ENCODE peak calls at places on chromosomes 2 and 18, in six cellular contexts. Z is stimulated activated CD4-positive, alpha-beta T cell treated with anti-CD3 and anti-CD28 coated beads, Interleukin-2, amount 100 ng/mL, for 24 hours; T is HT-29; I is tibial artery; V is trophoblast cell; L is AML-193. N is an unnamed sample.

GRCh38 chr18:72107647-72108046 is 436.5 kb downstream of the CBLN2 start:
- DNase-seq in Z (no peak), T (no peak), I (no peak), V (no peak), L (no peak), N (peak; percentile 15)

GRCh38 chr2:66445781-66446177 is 10.9 kb downstream of the MEIS1 start:
- DNase-seq in Z (no peak), T (no peak), I (no peak), V (no peak), L (no peak), N (peak; percentile 84)

GRCh38 chr18:22872894-22873537 is 60.1 kb upstream of the RBBP8 start:
- DNase-seq in Z (no peak), T (peak; percentile 25), I (no peak), V (no peak), L (no peak), N (no peak)

GRCh38 chr2:181762000-181762399 is 81.7 kb upstream of the NEUROD1 start:
- DNase-seq in Z (no peak), T (no peak), I (no peak), V (no peak), L (no peak), N (no peak)

GRCh38 chr2:153477096-153477555 is 1.4 kb downstream of the RPRM start:
- DNase-seq in Z (no peak), T (no peak), I (no peak), V (no peak), L (no peak), N (peak; percentile 66)

GRCh38 chr2:69955029-69955428 is 6.4 kb downstream of the ASPRV1 start:
- DNase-seq in Z (no peak), T (peak; percentile 62), I (no peak), V (peak; percentile 99), L (no peak), N (no peak)

GRCh38 chr2:85990084-85990483 is 101.3 kb upstream of the ST3GAL5 start:
- DNase-seq in Z (peak; percentile 4), T (no peak), I (no peak), V (peak; percentile 51), L (no peak), N (no peak)

GRCh38 chr2:239297142-239298125 is 103.4 kb downstream of the HDAC4 start:
- DNase-seq in Z (no peak), T (no peak), I (peak; percentile 19), V (no peak), L (no peak), N (no peak)

GRCh38 chr2:6970551-6970950 is 53.3 kb downstream of the RNF144A start:
- DNase-seq in Z (no peak), T (no peak), I (no peak), V (no peak), L (no peak), N (no peak)

GRCh38 chr2:2324565-2325101 is 6.4 kb downstream of the MYT1L start:
- DNase-seq in Z (no peak), T (no peak), I (no peak), V (no peak), L (no peak), N (peak; percentile 29)

GRCh38 chr18:25113081-25113480 is 238.9 kb downstream of the ZNF521 start:
- DNase-seq in Z (no peak), T (no peak), I (no peak), V (no peak), L (no peak), N (peak; percentile 11)

GRCh38 chr2:129619471-129619870 is 360.0 kb upstream of the RAB6C start:
- DNase-seq in Z (no peak), T (peak; percentile 7), I (no peak), V (no peak), L (no peak), N (peak; percentile 29)

GRCh38 chr2:118913131-118913804 is 28.7 kb upstream of the MARCO start:
- DNase-seq in Z (no peak), T (no peak), I (no peak), V (no peak), L (no peak), N (no peak)

GRCh38 chr2:187297806-187298205 is 150.2 kb downstream of the CALCRL start:
- DNase-seq in Z (no peak), T (no peak), I (no peak), V (peak; percentile 65), L (no peak), N (no peak)

GRCh38 chr2:100831831-100832230 is 11.9 kb downstream of the NPAS2 start:
- DNase-seq in Z (no peak), T (no peak), I (no peak), V (no peak), L (no peak), N (no peak)

GRCh38 chr18:40011201-40011600 is 1943.8 kb upstream of the PIK3C3 start:
- DNase-seq in Z (no peak), T (no peak), I (no peak), V (peak; percentile 28), L (no peak), N (no peak)

GRCh38 chr2:156480376-156480775 is 44.2 kb downstream of the GPD2 start:
- DNase-seq in Z (no peak), T (no peak), I (no peak), V (no peak), L (no peak), N (no peak)

GRCh38 chr2:156190532-156190931 is 142.0 kb downstream of the NR4A2 start:
- DNase-seq in Z (no peak), T (no peak), I (no peak), V (no peak), L (no peak), N (no peak)

GRCh38 chr2:17979707-17980106 is 101.2 kb downstream of the KCNS3 start:
- DNase-seq in Z (no peak), T (no peak), I (no peak), V (no peak), L (no peak), N (no peak)

GRCh38 chr2:32484907-32485306 is 128.1 kb downstream of the BIRC6 start:
- DNase-seq in Z (no peak), T (peak; percentile 9), I (no peak), V (peak; percentile 37), L (peak; percentile 97), N (no peak)

GRCh38 chr2:1694371-1695271 is 49.7 kb downstream of the PXDN start:
- DNase-seq in Z (no peak), T (no peak), I (no peak), V (no peak), L (no peak), N (no peak)

GRCh38 chr18:2263303-2263702 is 308.0 kb downstream of the METTL4 start:
- DNase-seq in Z (no peak), T (no peak), I (no peak), V (no peak), L (no peak), N (no peak)

GRCh38 chr2:123738643-123739042 is 286.4 kb upstream of the CNTNAP5 start:
- DNase-seq in Z (no peak), T (no peak), I (no peak), V (peak; percentile 21), L (no peak), N (no peak)

GRCh38 chr2:15905267-15905645 is 35.1 kb upstream of the MYCN start:
- DNase-seq in Z (no peak), T (no peak), I (no peak), V (no peak), L (no peak), N (no peak)